ENCODE peak calls at places on chromosomes 6 and 20, in ten cellular contexts. B is activated T-helper 9 cell treated with anti-CD3 and anti-CD28 coated beads, Interleukin-2, amount 50 U/mL, for 16 hours; C is HT1080; J is iris pigment epithelial cell; G is NAMALWA; V is SJSA1; X is NCI-H2081; O is CD8-positive, alpha-beta T cell; A is ELF-1; M is SW480. D is an unnamed sample.
A peak's percentile ranks its signal among the peaks of the same experiment; 100 is the strongest.

GRCh38 chr6:55694148-55694547 is 115.2 kb upstream of the HMGCLL1 start:
- DNase-seq in B (no peak), C (peak; percentile 68), J (peak; percentile 91), G (no peak), V (peak; percentile 67), X (no peak), O (no peak), A (peak; percentile 78), M (peak; percentile 78), D (peak; percentile 79)

GRCh38 chr6:70369332-70369950 is 43.9 kb upstream of the FAM135A start:
- DNase-seq in B (peak; percentile 23), C (peak; percentile 69), J (peak; percentile 65), G (peak; percentile 86), V (peak; percentile 55), X (peak; percentile 49), O (peak; percentile 70), A (peak; percentile 83), M (peak; percentile 54), D (peak; percentile 64)

GRCh38 chr6:42405025-42405424 is 46.7 kb downstream of the TRERF1 start:
- DNase-seq in B (no peak), C (peak; percentile 57), J (peak; percentile 44), G (no peak), V (no peak), X (no peak), O (peak; percentile 23), A (no peak), M (no peak), D (peak; percentile 67)

GRCh38 chr20:39066464-39066863 is 104.3 kb downstream of the DHX35 start:
- DNase-seq in B (no peak), C (no peak), J (no peak), G (peak; percentile 28), V (no peak), X (no peak), O (no peak), A (peak; percentile 73), M (no peak), D (no peak)

GRCh38 chr6:4603291-4603690 is 172.9 kb upstream of the CDYL start:
- DNase-seq in B (no peak), C (no peak), J (peak; percentile 96), G (no peak), V (peak; percentile 56), X (no peak), O (no peak), A (peak; percentile 56), M (peak; percentile 57), D (peak; percentile 96)

GRCh38 chr6:100229512-100229911 is 235.2 kb downstream of the SIM1 start:
- DNase-seq in B (no peak), C (no peak), J (no peak), G (no peak), V (no peak), X (no peak), O (no peak), A (no peak), M (no peak), D (no peak)

GRCh38 chr6:163152701-163153100 is 261.8 kb upstream of the QKI start:
- DNase-seq in B (no peak), C (no peak), J (no peak), G (no peak), V (no peak), X (no peak), O (no peak), A (no peak), M (no peak), D (no peak)

GRCh38 chr6:50655848-50656453 is 57.4 kb upstream of the TFAP2D start:
- DNase-seq in B (no peak), C (no peak), J (peak; percentile 9), G (peak; percentile 47), V (no peak), X (no peak), O (no peak), A (no peak), M (peak; percentile 11), D (peak; percentile 33)

GRCh38 chr20:56483970-56484369 is 15.5 kb downstream of the RTF2 start:
- DNase-seq in B (no peak), C (no peak), J (no peak), G (no peak), V (no peak), X (no peak), O (no peak), A (no peak), M (no peak), D (no peak)

GRCh38 chr6:105838156-105838555 is 248.0 kb upstream of the PRDM1 start:
- DNase-seq in B (no peak), C (no peak), J (no peak), G (no peak), V (no peak), X (no peak), O (no peak), A (no peak), M (no peak), D (no peak)

GRCh38 chr6:90669420-90669819 is 82.5 kb upstream of the MAP3K7 start:
- DNase-seq in B (no peak), C (no peak), J (no peak), G (no peak), V (no peak), X (no peak), O (no peak), A (no peak), M (no peak), D (no peak)

D was measured in M059J.